ENCODE peak calls at places on chromosome 1, in ten cellular contexts. D, O, S, U, J, N, A, F, K and T are unnamed samples.

GRCh38 chr1:54180666-54181360 is 19.0 kb downstream of the CYB5RL start:
- DNase-seq in O (no peak), F (no peak), N (no peak), U (no peak), S (peak; percentile 29), J (no peak), A (no peak), K (no peak), D (no peak), T (no peak)

GRCh38 chr1:19374402-19374801 is 62.3 kb downstream of the SLC66A1 start:
- DNase-seq in A (no peak), S (peak; percentile 63), J (no peak), K (peak; percentile 30), F (no peak), D (no peak), N (no peak), O (no peak), U (no peak), T (no peak)

GRCh38 chr1:16014509-16015482 is 3.0 kb downstream of the HSPB7 start:
- DNase-seq in K (peak; percentile 75), J (no peak), U (no peak), N (no peak), S (no peak), D (no peak), A (no peak), F (no peak), O (no peak), T (peak; percentile 73)

GRCh38 chr1:186497651-186498050 is 36.7 kb upstream of the PDC start:
- DNase-seq in A (no peak), O (no peak), K (no peak), J (no peak), F (no peak), S (no peak), N (no peak), U (no peak), D (peak; percentile 34), T (no peak)

GRCh38 chr1:220198186-220199005 is 73.9 kb downstream of the RAB3GAP2 start:
- DNase-seq in K (no peak), U (peak; percentile 14), S (no peak), J (no peak), O (no peak), F (no peak), D (no peak), N (no peak), A (no peak), T (no peak)

GRCh38 chr1:40679165-40679953 is 12.1 kb upstream of the NFYC start:
- DNase-seq in J (no peak), S (no peak), K (no peak), A (no peak), U (no peak), N (no peak), F (no peak), O (no peak), D (no peak), T (no peak)

GRCh38 chr1:91582431-91582921 is 81.8 kb downstream of the CDC7 start:
- DNase-seq in D (no peak), U (peak; percentile 100), O (no peak), K (no peak), N (no peak), J (no peak), S (no peak), A (no peak), F (no peak), T (no peak)

GRCh38 chr1:108817016-108817415 is 39.9 kb downstream of the AKNAD1 start:
- DNase-seq in S (no peak), O (no peak), F (no peak), N (peak; percentile 77), U (peak; percentile 74), J (no peak), K (no peak), D (no peak), A (peak; percentile 2), T (no peak)

GRCh38 chr1:241551759-241552638 is 19.8 kb downstream of the KMO start:
- DNase-seq in O (peak; percentile 89), K (no peak), N (no peak), F (no peak), U (peak; percentile 10), J (no peak), A (no peak), S (no peak), D (no peak), T (no peak)

GRCh38 chr1:44819257-44819593 is 10.9 kb downstream of the BTBD19 start:
- DNase-seq in A (no peak), J (no peak), D (no peak), F (no peak), N (no peak), K (no peak), U (no peak), S (peak; percentile 61), O (no peak), T (peak; percentile 19)

DNA sequence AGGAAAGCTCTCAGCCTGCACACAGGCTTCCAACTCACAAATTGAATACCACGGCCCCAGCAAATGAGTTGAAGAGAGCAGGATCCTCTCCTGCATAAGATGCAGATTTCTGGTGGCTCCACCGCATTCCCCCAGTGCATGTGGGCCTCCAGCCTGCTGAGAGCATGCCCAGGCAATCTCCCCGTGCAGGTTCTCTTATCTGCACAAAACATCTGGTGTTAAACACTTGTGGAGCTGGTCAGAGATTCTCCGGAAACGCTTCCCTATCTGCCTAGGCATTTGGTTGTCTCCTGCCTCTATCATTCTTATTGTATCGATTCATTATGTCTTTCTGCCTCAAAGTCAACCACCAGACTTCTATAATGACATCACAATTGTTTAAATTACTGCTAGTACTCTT is 1349.0 kb upstream of the B3GALT2 start:
- DNase-seq in K (no peak), N (no peak), F (no peak), O (no peak), A (no peak), D (no peak), S (no peak), J (no peak), U (no peak), T (no peak)
- H3K4me3 ChIP-seq in K (no peak overlapping the region), N (no peak overlapping the region), F (no peak overlapping the region), O (no peak overlapping the region), A (no peak overlapping the region), D (no peak overlapping the region), S (no peak overlapping the region), J (no peak overlapping the region), U (no peak overlapping the region), T (no peak overlapping the region)

GRCh38 chr1:1055841-1056736 is 18.0 kb downstream of the RNF223 start:
- DNase-seq in U (no peak), N (no peak), J (no peak), F (no peak), S (no peak), D (no peak), K (no peak), A (no peak), O (no peak), T (no peak)

GRCh38 chr1:1053022-1053421 is 21.1 kb downstream of the RNF223 start:
- DNase-seq in U (no peak), D (no peak), K (no peak), S (no peak), A (no peak), F (no peak), O (no peak), J (no peak), N (no peak), T (no peak)

GRCh38 chr1:1054971-1055370 is 19.1 kb downstream of the RNF223 start:
- DNase-seq in D (no peak), A (no peak), F (no peak), U (no peak), N (no peak), K (no peak), J (no peak), S (no peak), O (no peak), T (no peak)

GRCh38 chr1:1053682-1054081 is 20.4 kb downstream of the RNF223 start:
- DNase-seq in N (no peak), A (no peak), S (no peak), U (no peak), O (no peak), D (no peak), K (no peak), F (no peak), J (no peak), T (no peak)

DNA sequence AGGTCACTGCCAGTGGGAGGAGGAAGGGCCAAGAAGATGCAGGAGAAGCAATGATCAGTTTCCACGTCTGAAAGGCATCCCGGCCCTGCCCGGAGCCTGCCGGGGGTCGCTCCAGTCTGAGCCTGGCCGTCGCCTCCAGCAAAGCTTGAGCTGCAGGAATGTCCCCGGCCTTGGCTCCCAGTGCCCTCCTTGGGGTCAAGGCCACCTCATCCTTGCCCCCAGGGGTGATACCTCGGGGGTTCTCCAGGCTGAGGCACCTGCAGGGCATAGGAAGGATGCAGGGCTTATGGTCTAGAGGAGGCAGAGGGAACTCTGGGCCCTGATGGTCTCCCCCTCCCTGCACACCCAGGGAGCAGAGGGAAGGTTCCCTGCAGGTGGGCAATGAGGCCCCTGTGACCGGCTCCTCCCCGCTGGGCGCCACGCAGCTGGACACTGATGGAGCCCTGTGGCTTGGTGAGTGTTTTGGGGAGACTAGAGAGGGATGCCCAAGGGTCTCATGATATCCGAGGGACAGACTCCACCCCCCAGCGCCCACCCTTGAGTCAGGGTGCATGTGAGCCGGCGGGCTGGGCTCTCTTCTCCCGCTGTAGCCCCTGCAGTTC is 19.9 kb downstream of the RNF223 start:
- DNase-seq in K (no peak), N (no peak), A (no peak), J (no peak), D (no peak), O (no peak), U (no peak), F (no peak), S (no peak), T (no peak)
- H3K36me3 ChIP-seq in K (no peaks in the 10 kb centered on the region), N (no peaks in the 10 kb centered on the region), A (peaks cover 37% of the 10 kb centered on the region), J (no peaks in the 10 kb centered on the region), D (no peaks in the 10 kb centered on the region), O (peaks cover 43% of the 10 kb centered on the region), U (peaks cover 54% of the 10 kb centered on the region), F (peaks cover 6% of the 10 kb centered on the region), S (no peaks in the 10 kb centered on the region), T (no peaks in the 10 kb centered on the region)

DNA sequence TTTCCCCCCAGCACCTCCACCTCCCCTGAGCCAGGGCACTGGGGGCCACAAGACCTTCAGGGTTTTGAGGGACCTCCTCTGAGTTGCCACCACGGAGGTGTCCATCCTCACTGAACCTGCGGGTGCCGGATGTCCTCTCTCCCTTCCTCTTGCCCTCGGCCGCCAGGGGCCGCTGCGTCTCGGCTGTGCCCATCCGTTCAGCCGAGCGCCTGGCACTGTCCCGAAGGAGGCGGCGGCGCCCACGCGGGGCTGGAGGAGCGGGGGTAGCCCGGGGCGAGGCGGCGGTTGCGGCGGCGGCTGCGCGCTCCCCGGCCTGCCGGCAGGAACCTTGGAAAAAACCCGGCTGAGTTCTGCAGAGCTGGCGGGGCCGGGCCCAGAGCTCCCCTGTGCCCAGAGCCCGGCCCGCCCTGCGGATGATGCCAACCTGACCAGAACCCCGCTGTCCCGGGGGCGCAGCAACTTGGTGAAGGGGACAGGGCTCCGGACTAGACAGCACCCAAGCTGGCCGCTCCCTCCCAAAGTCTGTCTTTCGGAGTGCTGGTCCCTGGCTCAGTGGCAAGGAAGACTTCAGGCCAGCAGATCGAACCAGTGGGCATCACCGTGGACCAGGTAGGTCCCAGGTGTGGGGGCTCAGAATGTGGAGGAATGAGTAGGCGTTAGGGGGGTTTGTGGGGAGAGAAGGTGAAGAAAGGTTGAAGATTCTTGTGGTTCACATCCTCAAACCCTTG is 3.7 kb upstream of the PPM1J start:
- DNase-seq in O (peak; percentile 76), K (peak; percentile 94), F (peak; percentile 80), A (no peak), N (peak; percentile 66), D (peak; percentile 36), S (peak; percentile 91), U (peak; percentile 58), J (peak; percentile 65), T (peak; percentile 86)
- H3K4me3 ChIP-seq in O (peak overlapping the region; percentile 45), K (no peak overlapping the region), F (no peak overlapping the region), A (no peak overlapping the region), N (peak overlapping the region; percentile 41), D (no peak overlapping the region), S (no peak overlapping the region), U (no peak overlapping the region), J (no peak overlapping the region), T (peak overlapping the region; percentile 39)

GRCh38 chr1:39337067-39337466 is 132.6 kb downstream of the MACF1 start:
- DNase-seq in O (no peak), S (no peak), F (no peak), A (no peak), U (peak; percentile 11), K (no peak), J (no peak), D (no peak), N (no peak), T (no peak)
- H3K36me3 ChIP-seq in O (peaks cover 62% of the 10 kb centered on the region), S (peaks cover 3% of the 10 kb centered on the region), F (peaks cover 58% of the 10 kb centered on the region), A (peaks cover 9% of the 10 kb centered on the region), U (peaks cover 51% of the 10 kb centered on the region), K (no peaks in the 10 kb centered on the region), J (no peaks in the 10 kb centered on the region), D (peaks cover 6% of the 10 kb centered on the region), N (peaks cover 6% of the 10 kb centered on the region), T (peaks cover 82% of the 10 kb centered on the region)